ENCODE peak calls at places on chromosome 15, in eight cellular contexts. M, N, P, G, Y, A, C and T are unnamed samples.

GRCh38 chr15:100383302-100384107 is 41.7 kb upstream of the ADAMTS17 start:
- DNase-seq in C (peak; percentile 71), A (no peak), M (no peak), G (no peak), P (no peak), Y (peak; percentile 38), N (peak; percentile 66), T (peak; percentile 1)

GRCh38 chr15:68431037-68431791 is 749 bp downstream of the ITGA11 start:
- DNase-seq in G (no peak), C (no peak), A (no peak), P (no peak), N (no peak), M (no peak), Y (no peak), T (no peak)

GRCh38 chr15:68658641-68659358 is 80.0 kb downstream of the CORO2B start:
- DNase-seq in G (no peak), A (peak; percentile 52), N (no peak), C (no peak), Y (no peak), P (no peak), M (no peak), T (no peak)

GRCh38 chr15:33292718-33293307 is 18.0 kb upstream of the RYR3 start:
- DNase-seq in M (peak; percentile 21), N (peak; percentile 43), Y (peak; percentile 24), P (no peak), C (peak; percentile 59), G (peak; percentile 22), A (peak; percentile 63), T (peak; percentile 87)

GRCh38 chr15:69525543-69525942 is 72.9 kb downstream of the RPLP1 start:
- DNase-seq in N (no peak), A (no peak), G (no peak), P (no peak), C (no peak), Y (no peak), M (no peak), T (no peak)

GRCh38 chr15:65363766-65364165 is 14.0 kb downstream of the IGDCC3 start:
- DNase-seq in N (no peak), C (no peak), P (no peak), A (no peak), G (no peak), Y (no peak), M (no peak), T (no peak)

GRCh38 chr15:29749365-29750086 is 72.7 kb downstream of the TJP1 start:
- DNase-seq in G (no peak), N (no peak), P (no peak), C (no peak), M (no peak), A (no peak), Y (no peak), T (no peak)

GRCh38 chr15:101193063-101193712 is 58.7 kb downstream of the CHSY1 start:
- DNase-seq in C (no peak), G (no peak), N (no peak), A (no peak), M (no peak), Y (no peak), P (no peak), T (no peak)

GRCh38 chr15:70597945-70598344 is 165.4 kb downstream of the UACA start:
- DNase-seq in N (no peak), C (no peak), M (no peak), Y (no peak), A (no peak), G (no peak), P (no peak), T (no peak)

GRCh38 chr15:38304486-38304885 is 51.9 kb downstream of the SPRED1 start:
- DNase-seq in Y (no peak), A (no peak), P (no peak), N (no peak), G (no peak), M (no peak), C (no peak), T (no peak)

GRCh38 chr15:34119291-34119690 is 17.4 kb downstream of the PGBD4 start:
- DNase-seq in Y (no peak), M (no peak), C (no peak), N (no peak), A (peak; percentile 56), P (no peak), G (no peak), T (no peak)

GRCh38 chr15:25397110-25397509 is 41.7 kb downstream of the UBE3A start:
- DNase-seq in P (no peak), C (no peak), N (no peak), M (no peak), A (no peak), G (no peak), Y (no peak), T (no peak)

GRCh38 chr15:72562878-72563277 is 88.7 kb downstream of the ARIH1 start:
- DNase-seq in M (no peak), Y (no peak), P (no peak), N (no peak), A (no peak), G (no peak), C (no peak), T (no peak)

GRCh38 chr15:101376615-101377395 is 81.8 kb upstream of the SNRPA1 start:
- DNase-seq in G (no peak), N (no peak), A (no peak), C (no peak), M (no peak), P (no peak), Y (no peak), T (no peak)

GRCh38 chr15:90887037-90887481 is 2.8 kb downstream of the FES start:
- DNase-seq in P (no peak), M (no peak), Y (no peak), N (no peak), A (no peak), G (no peak), C (no peak), T (no peak)

GRCh38 chr15:38864122-38864521 is 299.5 kb upstream of the RASGRP1 start:
- DNase-seq in G (no peak), M (no peak), P (no peak), C (no peak), N (no peak), A (no peak), Y (no peak), T (no peak)

GRCh38 chr15:90581771-90582471 is 52.2 kb downstream of the CRTC3 start:
- DNase-seq in P (no peak), N (no peak), Y (no peak), G (no peak), M (no peak), C (no peak), A (no peak), T (no peak)

GRCh38 chr15:49492834-49493233 is 69.8 kb downstream of the FGF7 start:
- DNase-seq in G (no peak), P (no peak), M (no peak), N (no peak), Y (no peak), C (no peak), A (no peak), T (no peak)

GRCh38 chr15:97522362-97522761 is 438.1 kb upstream of the ARRDC4 start:
- DNase-seq in M (no peak), C (no peak), G (no peak), Y (no peak), P (no peak), N (no peak), A (no peak), T (no peak)

GRCh38 chr15:25019434-25019833 is 64.6 kb downstream of the SNRPN start:
- DNase-seq in A (no peak), G (no peak), M (no peak), Y (no peak), P (no peak), C (no peak), N (no peak), T (no peak)

GRCh38 chr15:70466895-70467529 is 296.3 kb downstream of the UACA start:
- DNase-seq in A (peak; percentile 77), C (peak; percentile 82), N (peak; percentile 72), Y (peak; percentile 73), M (no peak), G (peak; percentile 18), P (peak; percentile 10), T (peak; percentile 63)

GRCh38 chr15:92168284-92168683 is 225.4 kb upstream of the ST8SIA2 start:
- DNase-seq in M (no peak), Y (no peak), C (no peak), A (no peak), G (no peak), P (no peak), N (no peak), T (no peak)

GRCh38 chr15:58521293-58521991 is 89.7 kb downstream of the LIPC start:
- DNase-seq in A (no peak), G (peak; percentile 21), C (peak; percentile 21), M (no peak), Y (no peak), P (no peak), N (peak; percentile 90), T (peak; percentile 37)

GRCh38 chr15:94930945-94931344 is 699.6 kb downstream of the MCTP2 start:
- DNase-seq in C (no peak), Y (no peak), N (no peak), A (no peak), G (no peak), P (no peak), M (no peak), T (no peak)

GRCh38 chr15:90159213-90159612 is 41.9 kb upstream of the SEMA4B start:
- DNase-seq in P (no peak), G (no peak), Y (no peak), A (no peak), N (no peak), C (peak; percentile 60), M (no peak), T (no peak)

GRCh38 chr15:67177750-67178149 is 76.7 kb downstream of the AAGAB start:
- DNase-seq in P (no peak), G (no peak), M (no peak), A (no peak), Y (no peak), C (no peak), N (no peak), T (no peak)

GRCh38 chr15:72521682-72522081 is 47.6 kb downstream of the ARIH1 start:
- DNase-seq in P (no peak), M (no peak), C (no peak), G (no peak), Y (no peak), N (no peak), A (no peak), T (peak; percentile 6)

GRCh38 chr15:47743385-47743784 is 26.1 kb downstream of the SEMA6D start:
- DNase-seq in A (no peak), G (no peak), N (no peak), P (no peak), Y (no peak), C (no peak), M (no peak), T (no peak)

GRCh38 chr15:25327671-25328070 is 111.2 kb downstream of the UBE3A start:
- DNase-seq in M (no peak), P (no peak), N (no peak), G (no peak), C (no peak), A (no peak), Y (no peak), T (no peak)

GRCh38 chr15:75307778-75308390 is 25.2 kb downstream of the GOLGA6D start:
- DNase-seq in G (no peak), Y (peak; percentile 81), A (peak; percentile 57), P (no peak), C (peak; percentile 81), M (no peak), N (peak; percentile 87), T (peak; percentile 22)

GRCh38 chr15:78671626-78672211 is 30.7 kb upstream of the CHRNB4 start:
- DNase-seq in M (no peak), Y (no peak), N (no peak), P (peak; percentile 93), C (no peak), G (no peak), A (peak; percentile 96), T (peak; percentile 17)

GRCh38 chr15:65869954-65870871 is 922 bp downstream of the RAB11A start:
- DNase-seq in G (no peak), N (peak; percentile 60), C (peak; percentile 61), M (no peak), P (no peak), Y (peak; percentile 26), A (peak; percentile 55), T (peak; percentile 68)

GRCh38 chr15:34335176-34335575 is 2.4 kb downstream of the SLC12A6 start:
- DNase-seq in C (peak; percentile 25), P (no peak), N (no peak), Y (no peak), M (no peak), G (no peak), A (no peak), T (peak; percentile 40)